ENCODE peak calls at places on chromosomes 6 and 20, in seven cellular contexts. One of them, this sample, is unnamed.

GRCh38 chr6:2531426-2532208 is 219.1 kb downstream of the MYLK4 start:
- DNase-seq in PC-9: no peak
- DNase-seq in ascending aorta: no peak
- DNase-seq in cardiac muscle cell: no peak
- DNase-seq in foreskin keratinocyte: peak; percentile 95
- DNase-seq in bronchial epithelial cell: peak; percentile 96
- DNase-seq in uterus: no peak
- DNase-seq in this sample: no peak

GRCh38 chr6:7604506-7604905 is 14.5 kb downstream of the SNRNP48 start:
- DNase-seq in PC-9: no peak
- DNase-seq in ascending aorta: no peak
- DNase-seq in cardiac muscle cell: no peak
- DNase-seq in foreskin keratinocyte: no peak
- DNase-seq in bronchial epithelial cell: no peak
- DNase-seq in uterus: no peak
- DNase-seq in this sample: no peak

GRCh38 chr20:6959900-6960312 is 192.4 kb downstream of the BMP2 start:
- DNase-seq in PC-9: no peak
- DNase-seq in ascending aorta: no peak
- DNase-seq in cardiac muscle cell: no peak
- DNase-seq in foreskin keratinocyte: peak; percentile 19
- DNase-seq in bronchial epithelial cell: peak; percentile 73
- DNase-seq in uterus: no peak
- DNase-seq in this sample: no peak

GRCh38 chr6:108031968-108032367 is 42.6 kb downstream of the OSTM1 start:
- DNase-seq in PC-9: no peak
- DNase-seq in ascending aorta: no peak
- DNase-seq in cardiac muscle cell: no peak
- DNase-seq in foreskin keratinocyte: no peak
- DNase-seq in bronchial epithelial cell: no peak
- DNase-seq in uterus: no peak
- DNase-seq in this sample: no peak

GRCh38 chr6:111989743-111990142 is 64.2 kb upstream of the CCN6 start:
- DNase-seq in PC-9: no peak
- DNase-seq in ascending aorta: no peak
- DNase-seq in cardiac muscle cell: no peak
- DNase-seq in foreskin keratinocyte: no peak
- DNase-seq in bronchial epithelial cell: no peak
- DNase-seq in uterus: no peak
- DNase-seq in this sample: no peak

GRCh38 chr6:143408787-143409162 is 41.7 kb downstream of the ADAT2 start:
- DNase-seq in PC-9: no peak
- DNase-seq in ascending aorta: no peak
- DNase-seq in cardiac muscle cell: no peak
- DNase-seq in foreskin keratinocyte: no peak
- DNase-seq in bronchial epithelial cell: no peak
- DNase-seq in uterus: no peak
- DNase-seq in this sample: no peak

GRCh38 chr6:110352603-110353303 is 5.4 kb downstream of the METTL24 start:
- DNase-seq in PC-9: no peak
- DNase-seq in ascending aorta: no peak
- DNase-seq in cardiac muscle cell: peak; percentile 72
- DNase-seq in foreskin keratinocyte: no peak
- DNase-seq in bronchial epithelial cell: no peak
- DNase-seq in uterus: no peak
- DNase-seq in this sample: no peak

GRCh38 chr20:38889792-38890496 is 36.3 kb upstream of the FAM83D start:
- DNase-seq in PC-9: no peak
- DNase-seq in ascending aorta: no peak
- DNase-seq in cardiac muscle cell: no peak
- DNase-seq in foreskin keratinocyte: no peak
- DNase-seq in bronchial epithelial cell: no peak
- DNase-seq in uterus: no peak
- DNase-seq in this sample: no peak

GRCh38 chr20:2539341-2539740 is 3.0 kb downstream of the TMC2 start:
- DNase-seq in PC-9: no peak
- DNase-seq in ascending aorta: no peak
- DNase-seq in cardiac muscle cell: no peak
- DNase-seq in foreskin keratinocyte: no peak
- DNase-seq in bronchial epithelial cell: no peak
- DNase-seq in uterus: no peak
- DNase-seq in this sample: no peak

GRCh38 chr6:149264629-149265028 is 52.9 kb upstream of the TAB2 start:
- DNase-seq in PC-9: no peak
- DNase-seq in ascending aorta: no peak
- DNase-seq in cardiac muscle cell: no peak
- DNase-seq in foreskin keratinocyte: no peak
- DNase-seq in bronchial epithelial cell: no peak
- DNase-seq in uterus: no peak
- DNase-seq in this sample: no peak

DNA sequence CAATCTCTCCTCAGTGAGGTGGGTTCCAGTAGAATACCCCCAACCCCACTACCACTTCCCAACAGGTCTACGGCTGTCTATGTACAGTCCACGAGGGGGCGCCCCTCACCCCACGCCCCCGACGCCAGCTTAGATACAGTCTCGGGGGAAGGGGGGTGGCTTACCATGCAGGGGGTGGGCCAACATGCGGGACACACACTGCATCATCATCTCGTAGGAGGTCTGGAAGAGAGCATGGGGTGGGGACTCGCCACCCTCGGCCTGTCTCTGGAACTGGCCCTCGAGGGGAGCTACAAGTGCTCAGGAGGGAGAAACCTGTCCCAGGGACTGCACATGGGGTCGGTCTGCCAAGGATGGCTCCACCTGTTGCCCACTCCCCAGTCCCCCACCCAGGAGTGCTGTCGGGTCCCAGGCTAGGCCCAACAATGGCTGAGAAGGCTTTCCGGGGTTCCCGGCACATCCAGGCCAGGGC is 8.5 kb downstream of the MTCH1 start:
- DNase-seq in PC-9: no peak
- DNase-seq in ascending aorta: no peak
- DNase-seq in cardiac muscle cell: no peak
- DNase-seq in foreskin keratinocyte: no peak
- DNase-seq in bronchial epithelial cell: no peak
- DNase-seq in uterus: no peak
- DNase-seq in this sample: no peak
- TF ChIP-seq CTCF in PC-9: no peak
- TF ChIP-seq CTCF in ascending aorta: no peak
- TF ChIP-seq CTCF in cardiac muscle cell: peak; percentile 50
- TF ChIP-seq CTCF in foreskin keratinocyte: peak; percentile 53
- TF ChIP-seq CTCF in bronchial epithelial cell: peak; percentile 40
- TF ChIP-seq CTCF in uterus: peak; percentile 23
- TF ChIP-seq CTCF in this sample: no peak

DNA sequence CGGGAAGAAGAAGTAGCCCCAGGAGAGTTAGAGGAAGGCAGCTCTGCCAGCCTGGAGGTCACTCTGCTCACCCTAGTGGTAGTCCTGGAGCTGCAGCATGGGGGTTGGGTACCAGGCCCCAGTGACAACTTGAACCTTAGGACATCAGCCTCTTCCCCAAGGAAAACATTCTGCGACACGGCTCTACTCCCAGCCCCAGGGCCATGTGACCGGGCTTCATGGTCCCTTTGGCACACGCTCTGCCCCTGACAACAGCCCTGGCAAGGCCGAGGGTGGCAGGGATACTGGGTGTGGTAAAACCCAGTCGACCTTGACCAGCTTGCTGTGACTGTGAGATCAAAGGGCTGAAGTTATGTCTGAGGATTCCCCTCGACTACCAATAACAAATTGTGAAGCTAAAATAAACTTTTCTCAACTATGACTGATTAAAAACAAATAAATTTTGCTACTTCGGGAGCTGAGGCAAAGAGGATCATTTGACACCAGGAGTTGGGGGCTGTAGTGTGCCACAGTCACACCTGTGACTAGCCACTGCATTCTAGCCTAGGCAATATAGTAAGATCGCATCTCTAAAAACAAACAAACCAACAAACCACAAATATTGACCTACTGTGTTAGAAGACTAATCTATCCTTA is 24.4 kb upstream of the ARID1B start:
- DNase-seq in PC-9: no peak
- DNase-seq in ascending aorta: no peak
- DNase-seq in cardiac muscle cell: no peak
- DNase-seq in foreskin keratinocyte: no peak
- DNase-seq in bronchial epithelial cell: no peak
- DNase-seq in uterus: no peak
- DNase-seq in this sample: peak; percentile 7
- TF ChIP-seq CTCF in PC-9: no peak
- TF ChIP-seq CTCF in ascending aorta: no peak
- TF ChIP-seq CTCF in cardiac muscle cell: peak; percentile 19
- TF ChIP-seq CTCF in foreskin keratinocyte: peak; percentile 32
- TF ChIP-seq CTCF in bronchial epithelial cell: peak; percentile 53
- TF ChIP-seq CTCF in uterus: no peak
- TF ChIP-seq CTCF in this sample: no peak

GRCh38 chr6:136035378-136036070 is 184.0 kb downstream of the PDE7B start:
- DNase-seq in PC-9: no peak
- DNase-seq in ascending aorta: no peak
- DNase-seq in cardiac muscle cell: no peak
- DNase-seq in foreskin keratinocyte: no peak
- DNase-seq in bronchial epithelial cell: peak; percentile 52
- DNase-seq in uterus: peak; percentile 36
- DNase-seq in this sample: no peak

GRCh38 chr6:136036601-136037000 is 185.1 kb downstream of the PDE7B start:
- DNase-seq in PC-9: no peak
- DNase-seq in ascending aorta: no peak
- DNase-seq in cardiac muscle cell: no peak
- DNase-seq in foreskin keratinocyte: no peak
- DNase-seq in bronchial epithelial cell: no peak
- DNase-seq in uterus: no peak
- DNase-seq in this sample: no peak

GRCh38 chr6:136036071-136036380 is 184.5 kb downstream of the PDE7B start:
- DNase-seq in PC-9: no peak
- DNase-seq in ascending aorta: no peak
- DNase-seq in cardiac muscle cell: no peak
- DNase-seq in foreskin keratinocyte: no peak
- DNase-seq in bronchial epithelial cell: no peak
- DNase-seq in uterus: no peak
- DNase-seq in this sample: no peak

GRCh38 chr6:136031982-136032381 is 180.5 kb downstream of the PDE7B start:
- DNase-seq in PC-9: no peak
- DNase-seq in ascending aorta: no peak
- DNase-seq in cardiac muscle cell: peak; percentile 22
- DNase-seq in foreskin keratinocyte: peak; percentile 32
- DNase-seq in bronchial epithelial cell: peak; percentile 34
- DNase-seq in uterus: peak; percentile 41
- DNase-seq in this sample: peak; percentile 33

GRCh38 chr6:136034422-136034821 is 182.9 kb downstream of the PDE7B start:
- DNase-seq in PC-9: no peak
- DNase-seq in ascending aorta: no peak
- DNase-seq in cardiac muscle cell: no peak
- DNase-seq in foreskin keratinocyte: no peak
- DNase-seq in bronchial epithelial cell: no peak
- DNase-seq in uterus: no peak
- DNase-seq in this sample: no peak
- TF ChIP-seq CTCF in PC-9: peak; percentile 19
- TF ChIP-seq CTCF in ascending aorta: no peak
- TF ChIP-seq CTCF in cardiac muscle cell: no peak
- TF ChIP-seq CTCF in foreskin keratinocyte: no peak
- TF ChIP-seq CTCF in bronchial epithelial cell: no peak
- TF ChIP-seq CTCF in uterus: no peak
- TF ChIP-seq CTCF in this sample: no peak

GRCh38 chr20:4898845-4899244 is 102.5 kb downstream of the SLC23A2 start:
- DNase-seq in PC-9: no peak
- DNase-seq in ascending aorta: no peak
- DNase-seq in cardiac muscle cell: no peak
- DNase-seq in foreskin keratinocyte: no peak
- DNase-seq in bronchial epithelial cell: peak; percentile 2
- DNase-seq in uterus: no peak
- DNase-seq in this sample: no peak

GRCh38 chr20:4896119-4896700 is 105.1 kb downstream of the SLC23A2 start:
- DNase-seq in PC-9: no peak
- DNase-seq in ascending aorta: no peak
- DNase-seq in cardiac muscle cell: no peak
- DNase-seq in foreskin keratinocyte: no peak
- DNase-seq in bronchial epithelial cell: no peak
- DNase-seq in uterus: no peak
- DNase-seq in this sample: no peak

GRCh38 chr20:4897600-4897999 is 103.7 kb downstream of the SLC23A2 start:
- DNase-seq in PC-9: no peak
- DNase-seq in ascending aorta: no peak
- DNase-seq in cardiac muscle cell: no peak
- DNase-seq in foreskin keratinocyte: peak; percentile 0
- DNase-seq in bronchial epithelial cell: no peak
- DNase-seq in uterus: no peak
- DNase-seq in this sample: no peak

GRCh38 chr20:4898282-4898681 is 103.0 kb downstream of the SLC23A2 start:
- DNase-seq in PC-9: peak; percentile 98
- DNase-seq in ascending aorta: no peak
- DNase-seq in cardiac muscle cell: no peak
- DNase-seq in foreskin keratinocyte: peak; percentile 96
- DNase-seq in bronchial epithelial cell: peak; percentile 97
- DNase-seq in uterus: no peak
- DNase-seq in this sample: peak; percentile 67

GRCh38 chr20:4896971-4897497 is 104.3 kb downstream of the SLC23A2 start:
- DNase-seq in PC-9: peak; percentile 70
- DNase-seq in ascending aorta: no peak
- DNase-seq in cardiac muscle cell: no peak
- DNase-seq in foreskin keratinocyte: peak; percentile 36
- DNase-seq in bronchial epithelial cell: peak; percentile 38
- DNase-seq in uterus: no peak
- DNase-seq in this sample: no peak
- TF ChIP-seq CTCF in PC-9: no peak
- TF ChIP-seq CTCF in ascending aorta: no peak
- TF ChIP-seq CTCF in cardiac muscle cell: no peak
- TF ChIP-seq CTCF in foreskin keratinocyte: peak; percentile 8
- TF ChIP-seq CTCF in bronchial epithelial cell: no peak
- TF ChIP-seq CTCF in uterus: no peak
- TF ChIP-seq CTCF in this sample: no peak

GRCh38 chr6:131063028-131063763 is at the start of gene EPB41L2:
- DNase-seq in PC-9: peak; percentile 77
- DNase-seq in ascending aorta: peak; percentile 53
- DNase-seq in cardiac muscle cell: peak; percentile 97
- DNase-seq in foreskin keratinocyte: peak; percentile 64
- DNase-seq in bronchial epithelial cell: peak; percentile 67
- DNase-seq in uterus: peak; percentile 88
- DNase-seq in this sample: peak; percentile 97
- TF ChIP-seq CTCF in PC-9: no peak
- TF ChIP-seq CTCF in ascending aorta: peak; percentile 43
- TF ChIP-seq CTCF in cardiac muscle cell: no peak
- TF ChIP-seq CTCF in foreskin keratinocyte: peak; percentile 22
- TF ChIP-seq CTCF in bronchial epithelial cell: no peak
- TF ChIP-seq CTCF in uterus: peak; percentile 52
- TF ChIP-seq CTCF in this sample: peak; percentile 36

This sample was measured in Calu3.